ENCODE peak calls at places on chromosomes 16 and 17, in nine cellular contexts. One of them, this sample, is unnamed.
A peak's percentile ranks its signal among the peaks of the same experiment; 100 is the strongest.

GRCh38 chr17:54626146-54626703 is 274.4 kb upstream of the TOM1L1 start:
- DNase-seq in MCF 10A: no peak
- DNase-seq in cardiac fibroblast: no peak
- DNase-seq in A549: no peak
- DNase-seq in astrocyte of the spinal cord: no peak
- DNase-seq in activated B cell treated with CpG ODN at 0.5 μM for 24 hours: no peak
- DNase-seq in GM12865: no peak
- DNase-seq in ovary: no peak
- DNase-seq in nephron progenitor cell: no peak
- DNase-seq in this sample: no peak

GRCh38 chr16:89358030-89359005 is 132.0 kb downstream of the ANKRD11 start:
- DNase-seq in MCF 10A: no peak
- DNase-seq in cardiac fibroblast: no peak
- DNase-seq in A549: no peak
- DNase-seq in astrocyte of the spinal cord: no peak
- DNase-seq in activated B cell treated with CpG ODN at 0.5 μM for 24 hours: no peak
- DNase-seq in GM12865: peak; percentile 53
- DNase-seq in ovary: no peak
- DNase-seq in nephron progenitor cell: no peak
- DNase-seq in this sample: no peak

GRCh38 chr16:66427871-66428681 is 981 bp downstream of the BEAN1 start:
- DNase-seq in MCF 10A: no peak
- DNase-seq in cardiac fibroblast: no peak
- DNase-seq in A549: no peak
- DNase-seq in astrocyte of the spinal cord: no peak
- DNase-seq in activated B cell treated with CpG ODN at 0.5 μM for 24 hours: no peak
- DNase-seq in GM12865: no peak
- DNase-seq in ovary: no peak
- DNase-seq in nephron progenitor cell: peak; percentile 51
- DNase-seq in this sample: no peak

GRCh38 chr17:34420254-34420766 is 57.3 kb upstream of the CCL1 start:
- DNase-seq in MCF 10A: peak; percentile 63
- DNase-seq in cardiac fibroblast: peak; percentile 74
- DNase-seq in A549: peak; percentile 66
- DNase-seq in astrocyte of the spinal cord: peak; percentile 55
- DNase-seq in activated B cell treated with CpG ODN at 0.5 μM for 24 hours: peak; percentile 34
- DNase-seq in GM12865: peak; percentile 70
- DNase-seq in ovary: peak; percentile 29
- DNase-seq in nephron progenitor cell: peak; percentile 78
- DNase-seq in this sample: peak; percentile 71

GRCh38 chr16:54417384-54417783 is 130.8 kb upstream of the IRX3 start:
- DNase-seq in MCF 10A: no peak
- DNase-seq in cardiac fibroblast: no peak
- DNase-seq in A549: no peak
- DNase-seq in astrocyte of the spinal cord: no peak
- DNase-seq in activated B cell treated with CpG ODN at 0.5 μM for 24 hours: no peak
- DNase-seq in GM12865: no peak
- DNase-seq in ovary: no peak
- DNase-seq in nephron progenitor cell: no peak
- DNase-seq in this sample: no peak

GRCh38 chr17:79954281-79955166 is 81.1 kb downstream of the TBC1D16 start:
- DNase-seq in MCF 10A: no peak
- DNase-seq in cardiac fibroblast: no peak
- DNase-seq in A549: no peak
- DNase-seq in astrocyte of the spinal cord: no peak
- DNase-seq in activated B cell treated with CpG ODN at 0.5 μM for 24 hours: no peak
- DNase-seq in GM12865: no peak
- DNase-seq in ovary: no peak
- DNase-seq in nephron progenitor cell: no peak
- DNase-seq in this sample: no peak

GRCh38 chr16:17345043-17345442 is 125.7 kb downstream of the XYLT1 start:
- DNase-seq in MCF 10A: no peak
- DNase-seq in cardiac fibroblast: peak; percentile 54
- DNase-seq in A549: no peak
- DNase-seq in astrocyte of the spinal cord: no peak
- DNase-seq in activated B cell treated with CpG ODN at 0.5 μM for 24 hours: no peak
- DNase-seq in GM12865: peak; percentile 32
- DNase-seq in ovary: peak; percentile 34
- DNase-seq in nephron progenitor cell: no peak
- DNase-seq in this sample: no peak

GRCh38 chr17:55056530-55056929 is 88.0 kb downstream of the STXBP4 start:
- DNase-seq in MCF 10A: no peak
- DNase-seq in cardiac fibroblast: no peak
- DNase-seq in A549: no peak
- DNase-seq in astrocyte of the spinal cord: peak; percentile 16
- DNase-seq in activated B cell treated with CpG ODN at 0.5 μM for 24 hours: no peak
- DNase-seq in GM12865: no peak
- DNase-seq in ovary: no peak
- DNase-seq in nephron progenitor cell: no peak
- DNase-seq in this sample: no peak

GRCh38 chr17:75404223-75404738 is 1.2 kb downstream of the GRB2 start:
- DNase-seq in MCF 10A: peak; percentile 82
- DNase-seq in cardiac fibroblast: peak; percentile 85
- DNase-seq in A549: peak; percentile 86
- DNase-seq in astrocyte of the spinal cord: peak; percentile 80
- DNase-seq in activated B cell treated with CpG ODN at 0.5 μM for 24 hours: peak; percentile 42
- DNase-seq in GM12865: peak; percentile 73
- DNase-seq in ovary: peak; percentile 53
- DNase-seq in nephron progenitor cell: peak; percentile 64
- DNase-seq in this sample: peak; percentile 47

GRCh38 chr17:77147357-77147801 is 6.6 kb downstream of the SEC14L1 start:
- DNase-seq in MCF 10A: no peak
- DNase-seq in cardiac fibroblast: no peak
- DNase-seq in A549: no peak
- DNase-seq in astrocyte of the spinal cord: no peak
- DNase-seq in activated B cell treated with CpG ODN at 0.5 μM for 24 hours: no peak
- DNase-seq in GM12865: peak; percentile 91
- DNase-seq in ovary: no peak
- DNase-seq in nephron progenitor cell: no peak
- DNase-seq in this sample: peak; percentile 48

GRCh38 chr16:85372627-85373372 is 240.3 kb upstream of the GSE1 start:
- DNase-seq in MCF 10A: peak; percentile 80
- DNase-seq in cardiac fibroblast: peak; percentile 78
- DNase-seq in A549: peak; percentile 52
- DNase-seq in astrocyte of the spinal cord: peak; percentile 67
- DNase-seq in activated B cell treated with CpG ODN at 0.5 μM for 24 hours: no peak
- DNase-seq in GM12865: no peak
- DNase-seq in ovary: no peak
- DNase-seq in nephron progenitor cell: no peak
- DNase-seq in this sample: no peak

GRCh38 chr16:19513377-19514053 is 8.4 kb downstream of the GDE1 start:
- DNase-seq in MCF 10A: peak; percentile 52
- DNase-seq in cardiac fibroblast: peak; percentile 10
- DNase-seq in A549: no peak
- DNase-seq in astrocyte of the spinal cord: no peak
- DNase-seq in activated B cell treated with CpG ODN at 0.5 μM for 24 hours: no peak
- DNase-seq in GM12865: no peak
- DNase-seq in ovary: no peak
- DNase-seq in nephron progenitor cell: no peak
- DNase-seq in this sample: no peak

GRCh38 chr16:31535737-31536136 is 8.0 kb downstream of the AHSP start:
- DNase-seq in MCF 10A: no peak
- DNase-seq in cardiac fibroblast: no peak
- DNase-seq in A549: no peak
- DNase-seq in astrocyte of the spinal cord: no peak
- DNase-seq in activated B cell treated with CpG ODN at 0.5 μM for 24 hours: no peak
- DNase-seq in GM12865: no peak
- DNase-seq in ovary: no peak
- DNase-seq in nephron progenitor cell: no peak
- DNase-seq in this sample: no peak

GRCh38 chr17:40345161-40346034 is 19.1 kb downstream of the GJD3 start:
- DNase-seq in MCF 10A: peak; percentile 70
- DNase-seq in cardiac fibroblast: peak; percentile 53
- DNase-seq in A549: peak; percentile 72
- DNase-seq in astrocyte of the spinal cord: peak; percentile 68
- DNase-seq in activated B cell treated with CpG ODN at 0.5 μM for 24 hours: no peak
- DNase-seq in GM12865: no peak
- DNase-seq in ovary: peak; percentile 71
- DNase-seq in nephron progenitor cell: peak; percentile 77
- DNase-seq in this sample: no peak

GRCh38 chr16:10120953-10121352 is 61.3 kb downstream of the GRIN2A start:
- DNase-seq in MCF 10A: no peak
- DNase-seq in cardiac fibroblast: no peak
- DNase-seq in A549: no peak
- DNase-seq in astrocyte of the spinal cord: no peak
- DNase-seq in activated B cell treated with CpG ODN at 0.5 μM for 24 hours: no peak
- DNase-seq in GM12865: no peak
- DNase-seq in ovary: no peak
- DNase-seq in nephron progenitor cell: no peak
- DNase-seq in this sample: no peak

GRCh38 chr17:19238167-19238505 is 970 bp downstream of the EPN2 start:
- DNase-seq in MCF 10A: peak; percentile 35
- DNase-seq in cardiac fibroblast: peak; percentile 31
- DNase-seq in A549: peak; percentile 31
- DNase-seq in astrocyte of the spinal cord: no peak
- DNase-seq in activated B cell treated with CpG ODN at 0.5 μM for 24 hours: peak; percentile 21
- DNase-seq in GM12865: no peak
- DNase-seq in ovary: peak; percentile 39
- DNase-seq in nephron progenitor cell: peak; percentile 41
- DNase-seq in this sample: peak; percentile 35

GRCh38 chr17:80652751-80653330 is 108.2 kb downstream of the RPTOR start:
- DNase-seq in MCF 10A: no peak
- DNase-seq in cardiac fibroblast: peak; percentile 27
- DNase-seq in A549: no peak
- DNase-seq in astrocyte of the spinal cord: no peak
- DNase-seq in activated B cell treated with CpG ODN at 0.5 μM for 24 hours: no peak
- DNase-seq in GM12865: no peak
- DNase-seq in ovary: no peak
- DNase-seq in nephron progenitor cell: no peak
- DNase-seq in this sample: no peak

GRCh38 chr16:84663433-84664101 is 15.3 kb downstream of the KLHL36 start:
- DNase-seq in MCF 10A: no peak
- DNase-seq in cardiac fibroblast: no peak
- DNase-seq in A549: no peak
- DNase-seq in astrocyte of the spinal cord: no peak
- DNase-seq in activated B cell treated with CpG ODN at 0.5 μM for 24 hours: no peak
- DNase-seq in GM12865: peak; percentile 85
- DNase-seq in ovary: no peak
- DNase-seq in nephron progenitor cell: no peak
- DNase-seq in this sample: peak; percentile 63

GRCh38 chr17:39903158-39903884 is 15.1 kb downstream of the GSDMB start:
- DNase-seq in MCF 10A: no peak
- DNase-seq in cardiac fibroblast: peak; percentile 68
- DNase-seq in A549: no peak
- DNase-seq in astrocyte of the spinal cord: peak; percentile 2
- DNase-seq in activated B cell treated with CpG ODN at 0.5 μM for 24 hours: no peak
- DNase-seq in GM12865: no peak
- DNase-seq in ovary: no peak
- DNase-seq in nephron progenitor cell: no peak
- DNase-seq in this sample: no peak

GRCh38 chr16:31325171-31325570 is 29.8 kb upstream of the ITGAX start:
- DNase-seq in MCF 10A: no peak
- DNase-seq in cardiac fibroblast: no peak
- DNase-seq in A549: no peak
- DNase-seq in astrocyte of the spinal cord: no peak
- DNase-seq in activated B cell treated with CpG ODN at 0.5 μM for 24 hours: no peak
- DNase-seq in GM12865: no peak
- DNase-seq in ovary: no peak
- DNase-seq in nephron progenitor cell: no peak
- DNase-seq in this sample: peak; percentile 4

DNA sequence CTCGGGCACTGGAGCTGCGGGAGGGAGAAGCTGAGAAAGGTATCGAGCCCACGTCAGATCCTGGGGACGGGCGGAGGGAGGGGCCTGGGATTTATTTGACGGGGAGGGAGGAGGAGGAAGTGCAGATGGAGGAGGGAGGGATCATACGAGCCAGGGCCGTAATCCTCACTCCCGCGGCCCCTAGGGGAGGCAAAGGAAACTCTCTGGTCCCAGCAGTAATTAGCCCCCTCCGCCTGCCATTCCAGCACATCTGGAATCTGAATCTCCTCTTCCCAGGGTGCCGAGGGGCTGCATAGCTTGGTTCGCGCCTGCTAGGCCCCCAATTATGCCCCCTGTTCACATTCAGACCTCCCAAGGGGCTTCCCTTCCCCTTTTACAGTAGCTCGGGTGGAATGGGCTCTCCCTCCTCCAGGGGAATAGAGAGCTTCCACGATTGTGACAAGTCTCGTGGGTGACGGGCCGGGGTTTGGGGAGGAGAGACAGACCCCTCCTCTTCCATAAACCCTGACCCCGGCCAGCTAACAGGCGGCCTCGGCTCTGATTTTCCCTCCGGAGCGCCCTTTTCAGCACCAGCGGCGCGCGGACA is at the start of gene SEZ6L2:
- DNase-seq in MCF 10A: peak; percentile 83
- DNase-seq in cardiac fibroblast: peak; percentile 89
- DNase-seq in A549: peak; percentile 94
- DNase-seq in astrocyte of the spinal cord: peak; percentile 78
- DNase-seq in activated B cell treated with CpG ODN at 0.5 μM for 24 hours: peak; percentile 82
- DNase-seq in GM12865: peak; percentile 13
- DNase-seq in ovary: no peak
- DNase-seq in nephron progenitor cell: peak; percentile 98
- DNase-seq in this sample: no peak
- TF ChIP-seq CTCF in MCF 10A: no peak
- TF ChIP-seq CTCF in cardiac fibroblast: peak; percentile 33
- TF ChIP-seq CTCF in A549: no peak
- TF ChIP-seq CTCF in astrocyte of the spinal cord: no peak
- TF ChIP-seq CTCF in activated B cell treated with CpG ODN at 0.5 μM for 24 hours: no peak
- TF ChIP-seq CTCF in GM12865: no peak
- TF ChIP-seq CTCF in ovary: no peak
- TF ChIP-seq CTCF in nephron progenitor cell: no peak
- TF ChIP-seq CTCF in this sample: no peak

GRCh38 chr17:68351395-68351794 is 60.1 kb downstream of the ARSG start:
- DNase-seq in MCF 10A: no peak
- DNase-seq in cardiac fibroblast: peak; percentile 61
- DNase-seq in A549: peak; percentile 37
- DNase-seq in astrocyte of the spinal cord: no peak
- DNase-seq in activated B cell treated with CpG ODN at 0.5 μM for 24 hours: no peak
- DNase-seq in GM12865: no peak
- DNase-seq in ovary: peak; percentile 35
- DNase-seq in nephron progenitor cell: no peak
- DNase-seq in this sample: no peak
- TF ChIP-seq CTCF in MCF 10A: no peak
- TF ChIP-seq CTCF in cardiac fibroblast: peak; percentile 22
- TF ChIP-seq CTCF in A549: peak; percentile 29
- TF ChIP-seq CTCF in astrocyte of the spinal cord: no peak
- TF ChIP-seq CTCF in activated B cell treated with CpG ODN at 0.5 μM for 24 hours: no peak
- TF ChIP-seq CTCF in GM12865: no peak
- TF ChIP-seq CTCF in ovary: peak; percentile 32
- TF ChIP-seq CTCF in nephron progenitor cell: no peak
- TF ChIP-seq CTCF in this sample: no peak

GRCh38 chr17:49708515-49709161 is 874 bp upstream of the SLC35B1 start:
- DNase-seq in MCF 10A: no peak
- DNase-seq in cardiac fibroblast: peak; percentile 36
- DNase-seq in A549: no peak
- DNase-seq in astrocyte of the spinal cord: no peak
- DNase-seq in activated B cell treated with CpG ODN at 0.5 μM for 24 hours: no peak
- DNase-seq in GM12865: no peak
- DNase-seq in ovary: no peak
- DNase-seq in nephron progenitor cell: no peak
- DNase-seq in this sample: no peak
- TF ChIP-seq CTCF in MCF 10A: no peak
- TF ChIP-seq CTCF in cardiac fibroblast: no peak
- TF ChIP-seq CTCF in A549: no peak
- TF ChIP-seq CTCF in astrocyte of the spinal cord: no peak
- TF ChIP-seq CTCF in activated B cell treated with CpG ODN at 0.5 μM for 24 hours: no peak
- TF ChIP-seq CTCF in GM12865: no peak
- TF ChIP-seq CTCF in ovary: no peak
- TF ChIP-seq CTCF in nephron progenitor cell: no peak
- TF ChIP-seq CTCF in this sample: no peak

GRCh38 chr17:33038740-33039139 is 47.1 kb downstream of the SPACA3 start:
- DNase-seq in MCF 10A: peak; percentile 65
- DNase-seq in cardiac fibroblast: peak; percentile 49
- DNase-seq in A549: peak; percentile 65
- DNase-seq in astrocyte of the spinal cord: no peak
- DNase-seq in activated B cell treated with CpG ODN at 0.5 μM for 24 hours: no peak
- DNase-seq in GM12865: peak; percentile 14
- DNase-seq in ovary: no peak
- DNase-seq in nephron progenitor cell: peak; percentile 81
- DNase-seq in this sample: no peak
- TF ChIP-seq CTCF in MCF 10A: peak; percentile 70
- TF ChIP-seq CTCF in cardiac fibroblast: peak; percentile 65
- TF ChIP-seq CTCF in A549: peak; percentile 54
- TF ChIP-seq CTCF in astrocyte of the spinal cord: peak; percentile 60
- TF ChIP-seq CTCF in activated B cell treated with CpG ODN at 0.5 μM for 24 hours: no peak
- TF ChIP-seq CTCF in GM12865: peak; percentile 55
- TF ChIP-seq CTCF in ovary: no peak
- TF ChIP-seq CTCF in nephron progenitor cell: peak; percentile 89
- TF ChIP-seq CTCF in this sample: peak; percentile 45

This sample was measured in GM10248.